ENCODE peak calls at places on chromosome 16, in five cellular contexts. B, P, E, G and L are unnamed samples.

GRCh38 chr16:71722801-71723536 is 1.5 kb downstream of the PHLPP2 start:
- DNase-seq in G (peak), P (peak), E (peak), B (peak), L (peak)

GRCh38 chr16:67246945-67247697 is at the start of gene FHOD1:
- DNase-seq in G (peak), B (peak), P (peak), E (peak), L (peak)

GRCh38 chr16:47928008-47928407 is 227.8 kb downstream of the ABCC12 start:
- DNase-seq in E (no peak), G (no peak), B (no peak), P (peak), L (no peak)

GRCh38 chr16:68131813-68132706 is 46.9 kb downstream of the NFATC3 start:
- DNase-seq in B (no peak), P (no peak), G (no peak), E (no peak), L (no peak)

GRCh38 chr16:50584033-50584722 is 36.0 kb downstream of the NKD1 start:
- DNase-seq in P (peak), G (no peak), B (no peak), E (no peak), L (no peak)

GRCh38 chr16:35431829-35432663 is 1972.6 kb downstream of the TP53TG3F start:
- DNase-seq in B (no peak), P (peak), E (no peak), G (no peak), L (no peak)

GRCh38 chr16:27838536-27839175 is 224.9 kb downstream of the GSG1L start:
- DNase-seq in E (no peak), P (no peak), G (no peak), B (no peak), L (no peak)

GRCh38 chr16:53085539-53086450 is 31.0 kb downstream of the CHD9 start:
- DNase-seq in P (no peak), B (peak), G (peak), E (no peak), L (no peak)

GRCh38 chr16:27972500-27972899 is 91.0 kb downstream of the GSG1L start:
- DNase-seq in E (peak), B (peak), P (peak), G (peak), L (no peak)

GRCh38 chr16:83914091-83914710 is 15.3 kb downstream of the MLYCD start:
- DNase-seq in B (no peak), E (no peak), G (no peak), P (no peak), L (no peak)

GRCh38 chr16:12455287-12455798 is 348.3 kb downstream of the CPPED1 start:
- DNase-seq in G (peak), B (peak), P (peak), E (peak), L (peak)

GRCh38 chr16:47057631-47057996 is 84.1 kb upstream of the DNAJA2 start:
- DNase-seq in P (no peak), B (no peak), G (peak), E (no peak), L (no peak)

GRCh38 chr16:70018254-70018653 is 67.1 kb downstream of the CLEC18A start:
- DNase-seq in B (peak), E (peak), G (peak), P (peak), L (no peak)

GRCh38 chr16:83458612-83459011 is 349.2 kb upstream of the HSBP1 start:
- DNase-seq in G (peak), P (no peak), B (peak), E (no peak), L (no peak)

GRCh38 chr16:5438591-5438990 is 341.0 kb upstream of the EEF2KMT start:
- DNase-seq in G (no peak), P (peak), E (no peak), B (no peak), L (no peak)

GRCh38 chr16:69830534-69831211 is 68.5 kb downstream of the WWP2 start:
- DNase-seq in P (no peak), G (no peak), E (no peak), B (no peak), L (no peak)

GRCh38 chr16:7171151-7171550 is 161.5 kb upstream of the RBFOX1 start:
- DNase-seq in G (no peak), B (no peak), E (no peak), P (no peak), L (no peak)

GRCh38 chr16:67431077-67431804 is at the start of gene HSD11B2:
- DNase-seq in P (peak), E (no peak), B (no peak), G (peak), L (peak)

GRCh38 chr16:15055141-15056053 is 477 bp downstream of the NTAN1 start:
- DNase-seq in E (peak), G (peak), P (peak), B (peak), L (no peak)

GRCh38 chr16:51951668-51952298 is 595.2 kb downstream of the TOX3 start:
- DNase-seq in B (no peak), G (no peak), E (no peak), P (no peak), L (peak)

GRCh38 chr16:81590714-81591537 is 146.3 kb downstream of the CMIP start:
- DNase-seq in P (no peak), E (no peak), G (no peak), B (no peak), L (no peak)

GRCh38 chr16:20320592-20320991 is 6.7 kb downstream of the GP2 start:
- DNase-seq in B (no peak), G (no peak), E (no peak), P (no peak), L (no peak)

GRCh38 chr16:7393680-7394079 is 61.0 kb downstream of the RBFOX1 start:
- DNase-seq in G (no peak), E (no peak), B (no peak), P (no peak), L (no peak)

GRCh38 chr16:11386791-11387546 is 41.7 kb downstream of the RMI2 start:
- DNase-seq in B (peak), P (no peak), G (peak), E (no peak), L (peak)
- TF ChIP-seq CTCF in B (peak), P (no peak), G (peak), E (no peak), L (peak)

DNA sequence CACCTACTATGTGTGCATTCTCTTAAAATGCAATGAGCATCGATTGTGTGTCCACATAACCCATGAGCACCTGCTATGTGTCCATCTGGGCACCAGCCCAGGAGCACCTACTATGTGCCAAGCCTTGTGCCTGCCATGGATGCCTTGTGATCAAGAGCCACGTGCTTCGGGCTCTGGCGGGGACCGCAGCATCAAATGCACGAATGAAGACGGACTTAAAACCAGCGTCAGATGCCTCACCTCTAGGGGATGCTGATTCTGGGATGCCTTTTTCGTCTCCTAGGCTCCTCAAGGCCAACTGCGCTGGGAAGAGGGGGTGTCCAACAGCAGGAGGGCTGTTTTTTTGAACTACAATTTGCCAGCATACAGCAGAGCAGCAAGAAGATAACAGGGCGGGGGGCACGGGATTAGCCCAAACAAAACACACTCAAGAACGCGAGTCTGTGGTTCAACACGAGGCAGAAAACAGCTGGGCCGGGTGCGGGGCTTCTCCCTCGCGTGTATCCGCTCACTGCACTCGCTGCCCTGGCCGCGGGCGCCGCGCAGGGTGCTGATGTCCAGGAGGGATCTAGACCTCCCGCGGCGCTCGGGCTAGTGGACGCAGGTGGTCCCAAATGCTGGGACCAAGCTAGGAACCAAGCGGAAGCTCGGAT is 1.2 kb upstream of the GLIS2 start:
- DNase-seq in P (peak), B (peak), G (peak), E (no peak), L (no peak)
- TF ChIP-seq CTCF in P (no peak), B (no peak), G (no peak), E (no peak), L (no peak)

GRCh38 chr16:88534731-88535141 is 35.5 kb upstream of the ZC3H18 start:
- DNase-seq in E (peak), G (peak), P (peak), B (no peak), L (peak)
- TF ChIP-seq CTCF in E (peak), G (peak), P (no peak), B (no peak), L (no peak)

GRCh38 chr16:57628008-57628781 is at the start of gene ADGRG1:
- DNase-seq in E (no peak), P (peak), B (peak), G (peak), L (no peak)
- TF ChIP-seq CTCF in E (no peak), P (no peak), B (peak), G (no peak), L (no peak)

DNA sequence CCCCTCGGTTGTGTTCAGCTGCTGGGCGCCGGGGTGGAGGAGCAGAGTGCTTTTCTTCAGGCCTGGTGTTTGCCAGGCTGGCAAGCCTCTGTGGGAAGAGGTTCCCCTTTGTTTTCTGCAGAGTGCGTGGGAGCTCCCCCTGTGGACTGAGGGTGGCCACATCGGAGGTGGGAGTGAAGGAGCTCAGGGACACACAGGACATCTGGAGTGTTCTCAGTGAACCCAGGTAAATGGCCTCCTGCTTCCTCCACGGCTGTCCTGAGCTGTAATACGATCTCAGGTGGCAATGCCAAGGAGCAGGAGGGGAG is 39.2 kb upstream of the IRF8 start:
- DNase-seq in G (no peak), P (no peak), B (no peak), E (no peak), L (no peak)
- TF ChIP-seq CTCF in G (no peak), P (no peak), B (no peak), E (no peak), L (no peak)

DNA sequence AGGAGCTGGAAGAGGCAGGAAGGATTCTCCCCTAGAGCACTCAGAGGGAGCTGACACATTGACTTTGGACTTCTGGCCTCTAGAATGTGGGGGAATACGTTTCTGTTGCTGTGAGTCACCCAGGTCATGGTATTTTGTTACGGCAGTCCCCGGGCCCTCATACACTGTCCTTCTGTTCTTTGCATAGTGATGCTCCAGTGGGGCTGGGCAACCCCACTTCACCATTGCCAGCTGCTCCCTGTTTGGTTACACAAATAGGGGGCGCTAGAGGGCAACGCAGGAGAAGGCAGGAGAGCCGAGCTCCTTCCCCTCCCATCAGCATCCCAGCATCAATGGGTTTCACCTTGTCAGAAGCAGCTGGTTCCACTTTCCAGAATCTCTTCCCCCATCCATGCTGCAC is 257.7 kb upstream of the FOXF1 start:
- DNase-seq in E (peak), P (peak), G (peak), B (peak), L (no peak)
- TF ChIP-seq CTCF in E (peak), P (peak), G (peak), B (peak), L (peak)

GRCh38 chr16:74030000-74030399 is 266.6 kb upstream of the PSMD7 start:
- DNase-seq in P (no peak), G (no peak), B (no peak), E (peak), L (no peak)

GRCh38 chr16:74031551-74031950 is 265.1 kb upstream of the PSMD7 start:
- DNase-seq in E (no peak), G (no peak), P (no peak), B (no peak), L (no peak)

GRCh38 chr16:74034862-74035261 is 261.8 kb upstream of the PSMD7 start:
- DNase-seq in P (no peak), E (peak), B (peak), G (peak), L (no peak)

DNA sequence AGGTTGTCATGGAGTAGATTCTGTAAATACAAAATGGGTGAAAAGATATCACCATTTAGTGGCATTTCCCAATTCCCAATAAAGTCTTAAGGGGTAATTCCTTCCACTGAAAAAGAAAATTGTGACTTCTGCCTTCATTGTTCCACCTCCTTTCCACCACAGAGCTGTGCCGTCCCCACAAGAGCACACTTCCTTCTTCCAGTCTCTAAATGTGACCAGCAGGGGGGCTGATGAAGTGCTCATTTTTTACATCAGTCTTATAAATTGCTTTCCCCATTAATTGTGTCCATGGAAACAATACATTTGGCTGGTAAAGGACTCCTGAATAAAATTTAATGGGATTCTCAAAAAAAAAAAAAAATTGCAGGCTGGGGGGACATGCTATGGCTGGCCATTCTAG is 260.8 kb upstream of the PSMD7 start:
- DNase-seq in P (no peak), G (peak), B (no peak), E (no peak), L (no peak)
- TF ChIP-seq CTCF in P (no peak), G (peak), B (no peak), E (no peak), L (peak)

GRCh38 chr16:55559233-55559632 is 7.3 kb upstream of the CAPNS2 start:
- DNase-seq in G (peak), E (no peak), B (peak), P (no peak), L (no peak)
- TF ChIP-seq CTCF in G (no peak), E (no peak), B (no peak), P (no peak), L (no peak)

DNA sequence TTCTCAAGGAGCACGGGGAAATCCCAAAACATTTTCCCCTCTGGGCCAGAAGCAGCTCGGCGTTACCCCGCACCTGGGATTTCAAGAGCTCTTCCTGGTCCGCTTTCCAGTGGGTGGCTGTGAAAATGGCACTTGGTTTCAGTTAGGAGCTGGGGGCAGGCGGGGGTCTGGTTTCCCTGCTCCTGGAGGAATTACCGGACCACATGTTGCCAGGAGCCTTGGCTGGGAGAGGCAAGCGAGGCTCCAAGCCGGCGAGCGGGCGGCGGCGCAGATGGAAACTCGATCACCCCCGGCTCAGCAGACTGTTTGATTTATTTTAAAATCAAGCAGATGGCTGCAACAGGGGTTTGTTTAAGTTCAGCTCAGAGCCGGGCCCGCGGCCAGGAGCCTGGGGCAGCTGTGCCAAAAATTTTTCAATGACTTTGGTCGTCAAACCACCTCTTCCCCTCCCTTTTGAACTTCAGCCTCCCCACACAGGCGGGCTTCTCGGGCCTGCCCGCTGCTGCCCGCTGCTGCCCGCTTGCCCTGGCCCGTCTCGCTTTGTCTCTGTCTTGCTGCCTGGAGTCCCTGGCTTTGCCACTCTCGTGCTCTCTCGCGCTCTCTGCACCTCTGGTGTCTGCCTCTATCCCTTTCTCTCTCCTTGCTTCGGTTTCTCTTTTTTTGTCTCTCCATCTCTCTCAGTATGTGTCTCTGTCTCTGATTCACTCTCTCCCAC is 108.0 kb upstream of the CIBAR2 start:
- DNase-seq in B (peak), E (peak), P (no peak), G (peak), L (no peak)
- TF ChIP-seq CTCF in B (no peak), E (no peak), P (no peak), G (no peak), L (no peak)

GRCh38 chr16:88706288-88706964 is at the start of the genes CTU2 and RNF166:
- DNase-seq in G (peak), B (peak), P (peak), E (peak), L (peak)
- TF ChIP-seq CTCF in G (no peak), B (no peak), P (no peak), E (no peak), L (no peak)